ENCODE peak calls at places on chromosome 1, in eight cellular contexts. One of them, this sample, is unnamed.

GRCh38 chr1:29944253-29944652 is 707.9 kb downstream of the PTPRU start:
- DNase-seq in Panc1: no peak
- DNase-seq in glutamatergic neuron: no peak
- DNase-seq in AG04450: no peak
- DNase-seq in astrocyte: no peak
- DNase-seq in kidney epithelial cell: no peak
- DNase-seq in heart left ventricle: no peak
- DNase-seq in fibroblast of villous mesenchyme: no peak
- DNase-seq in this sample: no peak

GRCh38 chr1:234584926-234585325 is 25.1 kb downstream of the IRF2BP2 start:
- DNase-seq in Panc1: no peak
- DNase-seq in glutamatergic neuron: no peak
- DNase-seq in AG04450: no peak
- DNase-seq in astrocyte: peak; percentile 45
- DNase-seq in kidney epithelial cell: no peak
- DNase-seq in heart left ventricle: peak; percentile 47
- DNase-seq in fibroblast of villous mesenchyme: no peak
- DNase-seq in this sample: no peak

GRCh38 chr1:167057297-167057688 is 32.9 kb downstream of the GPA33 start:
- DNase-seq in Panc1: no peak
- DNase-seq in glutamatergic neuron: peak; percentile 49
- DNase-seq in AG04450: no peak
- DNase-seq in astrocyte: peak; percentile 18
- DNase-seq in kidney epithelial cell: no peak
- DNase-seq in heart left ventricle: no peak
- DNase-seq in fibroblast of villous mesenchyme: peak; percentile 10
- DNase-seq in this sample: peak; percentile 75

GRCh38 chr1:110291241-110292030 is 47.7 kb upstream of the RBM15 start:
- DNase-seq in Panc1: no peak
- DNase-seq in glutamatergic neuron: no peak
- DNase-seq in AG04450: no peak
- DNase-seq in astrocyte: no peak
- DNase-seq in kidney epithelial cell: no peak
- DNase-seq in heart left ventricle: no peak
- DNase-seq in fibroblast of villous mesenchyme: no peak
- DNase-seq in this sample: no peak

GRCh38 chr1:66292944-66293343 is 241.0 kb upstream of the SGIP1 start:
- DNase-seq in Panc1: no peak
- DNase-seq in glutamatergic neuron: no peak
- DNase-seq in AG04450: no peak
- DNase-seq in astrocyte: no peak
- DNase-seq in kidney epithelial cell: no peak
- DNase-seq in heart left ventricle: no peak
- DNase-seq in fibroblast of villous mesenchyme: no peak
- DNase-seq in this sample: no peak

GRCh38 chr1:201656670-201657032 is 117.7 kb downstream of the NAV1 start:
- DNase-seq in Panc1: no peak
- DNase-seq in glutamatergic neuron: no peak
- DNase-seq in AG04450: no peak
- DNase-seq in astrocyte: no peak
- DNase-seq in kidney epithelial cell: no peak
- DNase-seq in heart left ventricle: no peak
- DNase-seq in fibroblast of villous mesenchyme: peak; percentile 83
- DNase-seq in this sample: no peak

GRCh38 chr1:22903113-22903512 is 69.6 kb downstream of the LACTBL1 start:
- DNase-seq in Panc1: no peak
- DNase-seq in glutamatergic neuron: no peak
- DNase-seq in AG04450: no peak
- DNase-seq in astrocyte: peak; percentile 41
- DNase-seq in kidney epithelial cell: no peak
- DNase-seq in heart left ventricle: no peak
- DNase-seq in fibroblast of villous mesenchyme: no peak
- DNase-seq in this sample: peak; percentile 2

GRCh38 chr1:15696956-15697521 is 12.9 kb downstream of the PLEKHM2 start:
- DNase-seq in Panc1: no peak
- DNase-seq in glutamatergic neuron: no peak
- DNase-seq in AG04450: no peak
- DNase-seq in astrocyte: no peak
- DNase-seq in kidney epithelial cell: no peak
- DNase-seq in heart left ventricle: no peak
- DNase-seq in fibroblast of villous mesenchyme: no peak
- DNase-seq in this sample: no peak

GRCh38 chr1:2950926-2951305 is 70.4 kb upstream of the ACTRT2 start:
- DNase-seq in Panc1: no peak
- DNase-seq in glutamatergic neuron: no peak
- DNase-seq in AG04450: no peak
- DNase-seq in astrocyte: no peak
- DNase-seq in kidney epithelial cell: no peak
- DNase-seq in heart left ventricle: no peak
- DNase-seq in fibroblast of villous mesenchyme: no peak
- DNase-seq in this sample: no peak

GRCh38 chr1:114033219-114033706 is 54.0 kb downstream of the OLFML3 start:
- DNase-seq in Panc1: peak; percentile 10
- DNase-seq in glutamatergic neuron: peak; percentile 21
- DNase-seq in AG04450: no peak
- DNase-seq in astrocyte: no peak
- DNase-seq in kidney epithelial cell: no peak
- DNase-seq in heart left ventricle: no peak
- DNase-seq in fibroblast of villous mesenchyme: no peak
- DNase-seq in this sample: no peak

GRCh38 chr1:16187748-16188401 is 24.6 kb downstream of the ARHGEF19 start:
- DNase-seq in Panc1: peak; percentile 86
- DNase-seq in glutamatergic neuron: peak; percentile 85
- DNase-seq in AG04450: peak; percentile 58
- DNase-seq in astrocyte: peak; percentile 64
- DNase-seq in kidney epithelial cell: no peak
- DNase-seq in heart left ventricle: peak; percentile 73
- DNase-seq in fibroblast of villous mesenchyme: peak; percentile 69
- DNase-seq in this sample: peak; percentile 81

GRCh38 chr1:150272379-150272840 is at the start of gene C1orf54:
- DNase-seq in Panc1: no peak
- DNase-seq in glutamatergic neuron: peak; percentile 44
- DNase-seq in AG04450: no peak
- DNase-seq in astrocyte: peak; percentile 45
- DNase-seq in kidney epithelial cell: no peak
- DNase-seq in heart left ventricle: peak; percentile 83
- DNase-seq in fibroblast of villous mesenchyme: peak; percentile 48
- DNase-seq in this sample: no peak

GRCh38 chr1:29803486-29803885 is 567.2 kb downstream of the PTPRU start:
- DNase-seq in Panc1: no peak
- DNase-seq in glutamatergic neuron: no peak
- DNase-seq in AG04450: no peak
- DNase-seq in astrocyte: no peak
- DNase-seq in kidney epithelial cell: no peak
- DNase-seq in heart left ventricle: no peak
- DNase-seq in fibroblast of villous mesenchyme: no peak
- DNase-seq in this sample: no peak

GRCh38 chr1:7409278-7409677 is 361.8 kb upstream of the VAMP3 start:
- DNase-seq in Panc1: no peak
- DNase-seq in glutamatergic neuron: no peak
- DNase-seq in AG04450: no peak
- DNase-seq in astrocyte: no peak
- DNase-seq in kidney epithelial cell: no peak
- DNase-seq in heart left ventricle: no peak
- DNase-seq in fibroblast of villous mesenchyme: no peak
- DNase-seq in this sample: no peak

GRCh38 chr1:997728-998050 is 2.2 kb downstream of the HES4 start:
- DNase-seq in Panc1: no peak
- DNase-seq in glutamatergic neuron: no peak
- DNase-seq in AG04450: no peak
- DNase-seq in astrocyte: no peak
- DNase-seq in kidney epithelial cell: no peak
- DNase-seq in heart left ventricle: no peak
- DNase-seq in fibroblast of villous mesenchyme: no peak
- DNase-seq in this sample: no peak

GRCh38 chr1:215932558-215932957 is 365.5 kb downstream of the KCTD3 start:
- DNase-seq in Panc1: no peak
- DNase-seq in glutamatergic neuron: no peak
- DNase-seq in AG04450: no peak
- DNase-seq in astrocyte: no peak
- DNase-seq in kidney epithelial cell: no peak
- DNase-seq in heart left ventricle: no peak
- DNase-seq in fibroblast of villous mesenchyme: no peak
- DNase-seq in this sample: no peak

GRCh38 chr1:39896909-39897685 is 4.6 kb downstream of the MYCL start:
- DNase-seq in Panc1: no peak
- DNase-seq in glutamatergic neuron: peak; percentile 78
- DNase-seq in AG04450: peak; percentile 72
- DNase-seq in astrocyte: peak; percentile 78
- DNase-seq in kidney epithelial cell: no peak
- DNase-seq in heart left ventricle: no peak
- DNase-seq in fibroblast of villous mesenchyme: no peak
- DNase-seq in this sample: no peak

GRCh38 chr1:224329484-224329841 is 509 bp downstream of the NVL start:
- DNase-seq in Panc1: no peak
- DNase-seq in glutamatergic neuron: no peak
- DNase-seq in AG04450: no peak
- DNase-seq in astrocyte: no peak
- DNase-seq in kidney epithelial cell: no peak
- DNase-seq in heart left ventricle: no peak
- DNase-seq in fibroblast of villous mesenchyme: no peak
- DNase-seq in this sample: no peak

GRCh38 chr1:162632743-162633326 is 571 bp downstream of the DDR2 start:
- DNase-seq in Panc1: no peak
- DNase-seq in glutamatergic neuron: no peak
- DNase-seq in AG04450: no peak
- DNase-seq in astrocyte: no peak
- DNase-seq in kidney epithelial cell: no peak
- DNase-seq in heart left ventricle: peak; percentile 28
- DNase-seq in fibroblast of villous mesenchyme: peak; percentile 49
- DNase-seq in this sample: no peak

GRCh38 chr1:172338295-172338735 is 82.2 kb upstream of the C1orf105 start:
- DNase-seq in Panc1: no peak
- DNase-seq in glutamatergic neuron: no peak
- DNase-seq in AG04450: no peak
- DNase-seq in astrocyte: no peak
- DNase-seq in kidney epithelial cell: no peak
- DNase-seq in heart left ventricle: no peak
- DNase-seq in fibroblast of villous mesenchyme: no peak
- DNase-seq in this sample: no peak

GRCh38 chr1:234684854-234685253 is 74.9 kb upstream of the IRF2BP2 start:
- DNase-seq in Panc1: no peak
- DNase-seq in glutamatergic neuron: no peak
- DNase-seq in AG04450: no peak
- DNase-seq in astrocyte: no peak
- DNase-seq in kidney epithelial cell: no peak
- DNase-seq in heart left ventricle: no peak
- DNase-seq in fibroblast of villous mesenchyme: peak; percentile 27
- DNase-seq in this sample: no peak

GRCh38 chr1:35220976-35221375 is 28.0 kb upstream of the SFPQ start:
- DNase-seq in Panc1: no peak
- DNase-seq in glutamatergic neuron: no peak
- DNase-seq in AG04450: no peak
- DNase-seq in astrocyte: no peak
- DNase-seq in kidney epithelial cell: no peak
- DNase-seq in heart left ventricle: no peak
- DNase-seq in fibroblast of villous mesenchyme: no peak
- DNase-seq in this sample: peak; percentile 20
- TF ChIP-seq CTCF in Panc1: peak; percentile 71
- TF ChIP-seq CTCF in glutamatergic neuron: peak; percentile 72
- TF ChIP-seq CTCF in AG04450: peak; percentile 50
- TF ChIP-seq CTCF in astrocyte: peak; percentile 57
- TF ChIP-seq CTCF in kidney epithelial cell: peak; percentile 56
- TF ChIP-seq CTCF in heart left ventricle: peak; percentile 11
- TF ChIP-seq CTCF in fibroblast of villous mesenchyme: peak; percentile 55
- TF ChIP-seq CTCF in this sample: peak; percentile 28

DNA sequence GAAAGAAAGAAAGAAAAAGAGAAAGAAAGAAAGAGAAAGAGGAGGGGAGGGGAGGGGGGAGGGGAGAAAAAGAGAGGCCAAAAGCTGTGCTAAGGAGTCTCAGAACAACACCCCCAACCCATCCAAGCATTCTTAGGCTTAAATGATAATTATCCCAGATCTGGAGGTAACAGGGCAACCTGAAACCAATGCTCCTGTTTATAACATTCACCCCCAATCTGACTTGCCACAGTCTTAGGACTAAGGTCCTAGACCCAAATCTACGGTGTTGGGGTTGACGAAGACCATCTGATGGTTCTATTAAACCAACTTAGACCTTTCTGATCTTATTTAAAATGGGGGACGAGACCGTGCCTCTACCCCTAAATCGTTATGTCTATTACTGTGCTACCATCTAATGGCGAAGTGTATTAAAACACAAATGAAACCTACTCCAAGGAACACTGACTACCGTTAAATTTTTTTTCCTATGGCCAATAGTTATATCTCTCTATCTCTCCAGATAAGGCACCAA is 119.3 kb upstream of the CDC42BPA start:
- DNase-seq in Panc1: peak; percentile 30
- DNase-seq in glutamatergic neuron: no peak
- DNase-seq in AG04450: no peak
- DNase-seq in astrocyte: peak; percentile 44
- DNase-seq in kidney epithelial cell: no peak
- DNase-seq in heart left ventricle: no peak
- DNase-seq in fibroblast of villous mesenchyme: peak; percentile 70
- DNase-seq in this sample: no peak
- TF ChIP-seq CTCF in Panc1: peak; percentile 64
- TF ChIP-seq CTCF in glutamatergic neuron: no peak
- TF ChIP-seq CTCF in AG04450: peak; percentile 53
- TF ChIP-seq CTCF in astrocyte: peak; percentile 40
- TF ChIP-seq CTCF in kidney epithelial cell: peak; percentile 26
- TF ChIP-seq CTCF in heart left ventricle: peak; percentile 74
- TF ChIP-seq CTCF in fibroblast of villous mesenchyme: peak; percentile 40
- TF ChIP-seq CTCF in this sample: peak; percentile 42

DNA sequence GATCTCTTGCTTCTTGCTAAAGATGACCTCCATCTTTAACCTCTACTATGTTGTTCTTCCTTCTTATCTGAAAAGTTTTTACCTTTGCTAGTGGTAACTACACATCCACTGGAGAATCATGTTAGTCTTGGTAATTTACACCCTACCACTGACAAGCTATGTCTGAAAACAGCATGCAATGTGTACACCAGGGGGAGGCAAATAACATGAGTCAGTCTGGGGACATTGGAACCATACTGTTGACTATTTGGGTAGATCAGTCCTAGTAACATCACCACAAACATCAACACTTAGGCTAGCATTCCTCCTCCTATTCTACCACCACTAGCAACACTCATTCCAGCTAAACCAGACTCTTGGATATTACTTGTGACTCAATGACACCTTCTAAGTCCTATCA is 549.0 kb downstream of the KCNT2 start:
- DNase-seq in Panc1: no peak
- DNase-seq in glutamatergic neuron: no peak
- DNase-seq in AG04450: no peak
- DNase-seq in astrocyte: no peak
- DNase-seq in kidney epithelial cell: no peak
- DNase-seq in heart left ventricle: no peak
- DNase-seq in fibroblast of villous mesenchyme: no peak
- DNase-seq in this sample: no peak
- TF ChIP-seq CTCF in Panc1: no peak
- TF ChIP-seq CTCF in glutamatergic neuron: no peak
- TF ChIP-seq CTCF in AG04450: no peak
- TF ChIP-seq CTCF in astrocyte: no peak
- TF ChIP-seq CTCF in kidney epithelial cell: no peak
- TF ChIP-seq CTCF in heart left ventricle: no peak
- TF ChIP-seq CTCF in fibroblast of villous mesenchyme: no peak
- TF ChIP-seq CTCF in this sample: no peak

DNA sequence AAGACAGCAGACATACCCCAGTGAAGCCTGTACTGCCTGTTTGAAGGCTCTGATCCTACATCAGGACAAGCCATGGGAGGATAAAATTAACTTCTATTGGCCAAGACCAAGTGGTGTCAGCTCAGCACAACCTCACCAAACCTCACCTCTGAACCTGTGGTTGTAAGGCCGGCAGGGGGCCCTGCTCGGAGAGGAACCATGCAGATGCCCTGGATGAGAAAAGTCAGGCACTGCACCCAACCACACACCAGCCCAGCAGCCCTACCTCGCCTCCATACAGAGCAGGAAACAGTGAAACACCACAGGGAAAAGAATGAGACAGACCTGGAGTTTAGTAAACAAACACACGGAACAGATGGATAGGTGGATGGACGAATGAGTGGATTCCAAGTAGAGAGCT is 70.0 kb upstream of the PAX7 start:
- DNase-seq in Panc1: no peak
- DNase-seq in glutamatergic neuron: no peak
- DNase-seq in AG04450: no peak
- DNase-seq in astrocyte: no peak
- DNase-seq in kidney epithelial cell: no peak
- DNase-seq in heart left ventricle: no peak
- DNase-seq in fibroblast of villous mesenchyme: no peak
- DNase-seq in this sample: no peak
- TF ChIP-seq CTCF in Panc1: peak; percentile 37
- TF ChIP-seq CTCF in glutamatergic neuron: no peak
- TF ChIP-seq CTCF in AG04450: no peak
- TF ChIP-seq CTCF in astrocyte: no peak
- TF ChIP-seq CTCF in kidney epithelial cell: no peak
- TF ChIP-seq CTCF in heart left ventricle: no peak
- TF ChIP-seq CTCF in fibroblast of villous mesenchyme: no peak
- TF ChIP-seq CTCF in this sample: no peak

This sample was measured in Calu3.